ENCODE peak calls at places on chromosomes 16 and 17, in four cellular contexts. D is K562, G is HepG2, I is H1. P is an unnamed sample. For H3K79me2, the result is how much of the 10 kb centered on the place peaks cover.

GRCh38 chr17:35169964-35170363 is 22.3 kb downstream of the UNC45B start:
- DNase-seq in D (no peak), G (no peak), I (no peak), P (no peak)

GRCh38 chr16:8773537-8773936 is 23.9 kb downstream of the TMEM186 start:
- DNase-seq in D (no peak), G (no peak), I (no peak), P (no peak)

GRCh38 chr16:19086322-19087199 is 19.1 kb downstream of the COQ7 start:
- DNase-seq in D (peak), G (peak), I (peak), P (peak)

GRCh38 chr17:5500247-5500803 is 14.0 kb downstream of the MIS12 start:
- DNase-seq in D (no peak), G (no peak), I (no peak), P (no peak)

GRCh38 chr16:77794586-77794985 is 6.2 kb downstream of the VAT1L start:
- DNase-seq in D (no peak), G (no peak), I (no peak), P (no peak)

GRCh38 chr17:42392664-42393415 is 4.6 kb upstream of the STAT3 start:
- DNase-seq in D (no peak), G (no peak), I (no peak), P (no peak)

GRCh38 chr16:23905027-23905426 is 69.2 kb downstream of the PRKCB start:
- DNase-seq in D (no peak), G (no peak), I (no peak), P (no peak)

GRCh38 chr16:84286568-84287220 is 8.0 kb upstream of the WFDC1 start:
- DNase-seq in D (no peak), G (no peak), I (no peak), P (no peak)

GRCh38 chr16:72560617-72561016 is 388.7 kb upstream of the PMFBP1 start:
- DNase-seq in D (no peak), G (peak), I (no peak), P (no peak)

GRCh38 chr17:5587431-5588032 is 3.2 kb upstream of the NLRP1 start:
- DNase-seq in D (peak), G (peak), I (no peak), P (peak)

GRCh38 chr16:10305912-10306311 is 79.9 kb upstream of the ATF7IP2 start:
- DNase-seq in D (no peak), G (no peak), I (no peak), P (no peak)

GRCh38 chr17:60720763-60721531 is 43.3 kb downstream of the BCAS3 start:
- DNase-seq in D (peak), G (peak), I (peak), P (peak)

GRCh38 chr16:66471696-66472393 is 44.8 kb downstream of the BEAN1 start:
- DNase-seq in D (no peak), G (peak), I (no peak), P (no peak)

GRCh38 chr17:64781013-64781392 is 118.9 kb upstream of the SMURF2 start:
- DNase-seq in D (no peak), G (no peak), I (peak), P (no peak)

GRCh38 chr17:13311301-13311700 is 290.4 kb downstream of the HS3ST3A1 start:
- DNase-seq in D (no peak), G (no peak), I (no peak), P (no peak)

GRCh38 chr16:83995756-83996155 is 27.7 kb downstream of the NECAB2 start:
- DNase-seq in D (peak), G (no peak), I (peak), P (peak)

GRCh38 chr17:60573139-60573975 is 26.6 kb upstream of the PPM1D start:
- DNase-seq in D (no peak), G (peak), I (no peak), P (no peak)

GRCh38 chr16:30660424-30661251 is 2.4 kb downstream of the FBRS start:
- DNase-seq in D (no peak), G (no peak), I (no peak), P (no peak)

GRCh38 chr17:6254036-6254435 is 180.9 kb downstream of the AIPL1 start:
- DNase-seq in D (no peak), G (no peak), I (no peak), P (no peak)

GRCh38 chr16:47970291-47970931 is 185.4 kb downstream of the ABCC12 start:
- DNase-seq in D (no peak), G (peak), I (no peak), P (no peak)

GRCh38 chr16:30958164-30959083 is 870 bp downstream of the SETD1A start:
- DNase-seq in D (peak), G (peak), I (peak), P (peak)

GRCh38 chr16:65125322-65125721 is 3.5 kb upstream of the CDH11 start:
- DNase-seq in D (no peak), G (peak), I (no peak), P (no peak)

GRCh38 chr17:43938838-43939182 is 3.5 kb downstream of the PPY start:
- DNase-seq in D (no peak), G (no peak), I (no peak), P (no peak)

GRCh38 chr16:57022445-57022844 is 33.1 kb downstream of the NLRC5 start:
- DNase-seq in D (no peak), G (no peak), I (no peak), P (no peak)

GRCh38 chr17:43732961-43733360 is 25.6 kb downstream of the SOST start:
- DNase-seq in D (no peak), G (no peak), I (no peak), P (no peak)

GRCh38 chr17:82949361-82949760 is 109.5 kb upstream of the ZNF750 start:
- DNase-seq in D (no peak), G (no peak), I (no peak), P (no peak)

GRCh38 chr17:77388384-77389306 is 247.9 kb downstream of the SEC14L1 start:
- DNase-seq in D (no peak), G (peak), I (no peak), P (no peak)

GRCh38 chr16:65285128-65286120 is 163.6 kb upstream of the CDH11 start:
- DNase-seq in D (no peak), G (no peak), I (no peak), P (no peak)

GRCh38 chr16:70418274-70418992 is 20.5 kb downstream of the ST3GAL2 start:
- DNase-seq in D (no peak), G (no peak), I (no peak), P (no peak)

GRCh38 chr17:14057591-14057990 is 11.7 kb upstream of the COX10 start:
- DNase-seq in D (no peak), G (no peak), I (no peak), P (no peak)

GRCh38 chr17:20145567-20145966 is 136.4 kb downstream of the SPECC1 start:
- DNase-seq in D (no peak), G (no peak), I (no peak), P (no peak)

GRCh38 chr16:27759301-27759871 is 209.4 kb downstream of the KATNIP start:
- DNase-seq in D (no peak), G (no peak), I (no peak), P (no peak)

DNA sequence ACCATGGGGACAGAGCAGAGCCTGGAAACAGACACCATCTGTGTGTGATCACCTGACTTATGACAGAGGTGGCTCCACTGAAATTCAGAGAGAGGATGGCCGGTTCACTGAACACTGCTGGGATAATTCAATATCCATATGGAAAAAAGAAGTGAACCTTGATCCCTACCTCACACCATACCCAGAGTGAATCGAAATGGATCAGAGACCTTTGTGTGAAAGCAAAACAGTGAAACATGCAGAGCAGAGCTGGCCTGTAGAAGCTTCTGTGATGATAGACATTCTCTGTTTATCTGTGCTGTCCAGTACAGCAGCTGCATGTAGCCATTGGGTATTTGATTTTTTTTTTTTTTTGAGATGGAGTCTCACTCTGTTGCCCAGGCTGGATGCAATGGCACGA is 20.3 kb downstream of the ADCY7 start:
- DNase-seq in D (no peak), G (no peak), I (no peak), P (no peak)
- H3K79me2 ChIP-seq in D (half or more), G (under half), I (under half), P (under half)

GRCh38 chr16:55495616-55496289 is 13.1 kb upstream of the LPCAT2 start:
- DNase-seq in D (no peak), G (peak), I (no peak), P (no peak)

GRCh38 chr16:55491691-55492090 is 12.7 kb downstream of the MMP2 start:
- DNase-seq in D (no peak), G (no peak), I (no peak), P (no peak)

GRCh38 chr16:55490301-55490700 is 11.3 kb downstream of the MMP2 start:
- DNase-seq in D (no peak), G (no peak), I (no peak), P (no peak)

GRCh38 chr16:55494994-55495421 is 13.9 kb upstream of the LPCAT2 start:
- DNase-seq in D (peak), G (peak), I (no peak), P (no peak)

DNA sequence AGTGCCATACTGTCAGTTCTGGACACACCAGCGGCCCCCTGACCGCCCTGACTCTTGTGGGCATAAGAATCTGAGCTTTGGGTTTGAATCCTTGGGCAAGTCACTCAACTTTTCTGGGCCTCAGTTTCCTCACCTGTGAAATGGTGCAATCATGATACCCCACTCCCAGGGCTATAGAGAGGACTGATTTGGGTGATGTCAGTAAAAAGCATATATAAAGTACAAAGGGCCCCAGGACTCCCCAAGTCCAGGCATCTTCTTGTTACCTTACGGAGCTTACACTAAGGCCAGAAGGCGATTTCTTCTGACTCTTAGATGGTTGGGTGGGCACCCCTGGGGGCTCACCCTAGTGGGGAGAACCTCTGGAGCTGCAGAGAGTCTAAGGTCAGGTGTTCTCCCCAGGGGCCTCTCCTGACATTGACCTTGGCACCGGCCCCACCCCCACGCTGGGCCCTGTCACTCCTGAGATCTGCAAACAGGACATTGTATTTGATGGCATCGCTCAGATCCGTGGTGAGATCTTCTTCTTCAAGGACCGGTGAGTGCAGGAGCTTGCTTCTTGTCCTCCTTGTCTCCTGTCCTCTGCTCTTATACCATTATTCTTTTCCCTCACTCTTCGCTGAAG is 13.9 kb downstream of the MMP2 start:
- DNase-seq in D (no peak), G (no peak), I (peak), P (no peak)
- TF ChIP-seq FOSL1 in D (no peak), G (no peak), I (no peak), P (no peak)

DNA sequence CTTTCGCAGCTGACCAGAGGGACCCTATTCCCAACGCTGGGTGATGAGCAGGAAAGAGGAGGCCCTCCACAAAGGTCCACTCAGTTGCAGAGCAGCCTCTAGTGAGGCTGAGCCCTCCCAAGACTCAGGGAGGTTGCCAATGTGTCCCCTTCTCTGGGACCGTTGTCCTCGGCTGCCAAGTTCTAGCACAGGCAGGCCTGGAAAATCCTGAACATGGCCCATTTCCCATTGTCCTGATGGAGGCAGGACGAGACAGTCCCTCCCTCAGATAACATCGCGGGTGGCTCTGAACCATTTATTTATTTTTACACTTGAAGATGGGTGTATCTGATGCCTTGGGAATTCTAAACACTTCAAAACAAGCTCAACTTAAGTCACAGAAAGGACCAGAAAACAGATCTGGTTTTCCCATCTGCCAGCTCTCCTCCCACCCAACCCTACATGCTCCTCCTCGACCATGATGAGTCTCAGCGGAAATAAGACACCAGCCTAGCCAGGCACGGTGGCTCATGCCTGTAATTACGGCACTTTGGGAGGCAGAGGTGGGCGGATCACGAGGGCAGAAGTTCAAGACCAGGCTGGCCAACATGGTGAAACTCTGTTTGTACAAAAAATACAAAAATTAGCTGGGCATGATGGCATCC is 12.8 kb downstream of the CDIP1 start:
- DNase-seq in D (no peak), G (no peak), I (no peak), P (no peak)
- H3K79me2 ChIP-seq in D (under half), G (half or more), I (under half), P (under half)

GRCh38 chr17:38466346-38467315 is 38.4 kb downstream of the ARHGAP23 start:
- DNase-seq in D (no peak), G (no peak), I (no peak), P (no peak)
- TF ChIP-seq FOSL1 in D (no peak), G (no peak), I (no peak), P (no peak)

GRCh38 chr17:66371561-66371960 is 69.1 kb downstream of the PRKCA start:
- DNase-seq in D (no peak), G (no peak), I (no peak), P (no peak)
- H3K79me2 ChIP-seq in D (under half), G (under half), I (under half), P (under half)

GRCh38 chr17:78803161-78803845 is 21.2 kb upstream of the CYTH1 start:
- DNase-seq in D (no peak), G (no peak), I (no peak), P (no peak)
- TF ChIP-seq FOSL1 in D (no peak), G (no peak), I (no peak), P (no peak)

GRCh38 chr16:54974391-54974790 is 43.7 kb downstream of the IRX5 start:
- DNase-seq in D (no peak), G (no peak), I (no peak), P (no peak)
- H3K79me2 ChIP-seq in D (under half), G (under half), I (under half), P (under half)

DNA sequence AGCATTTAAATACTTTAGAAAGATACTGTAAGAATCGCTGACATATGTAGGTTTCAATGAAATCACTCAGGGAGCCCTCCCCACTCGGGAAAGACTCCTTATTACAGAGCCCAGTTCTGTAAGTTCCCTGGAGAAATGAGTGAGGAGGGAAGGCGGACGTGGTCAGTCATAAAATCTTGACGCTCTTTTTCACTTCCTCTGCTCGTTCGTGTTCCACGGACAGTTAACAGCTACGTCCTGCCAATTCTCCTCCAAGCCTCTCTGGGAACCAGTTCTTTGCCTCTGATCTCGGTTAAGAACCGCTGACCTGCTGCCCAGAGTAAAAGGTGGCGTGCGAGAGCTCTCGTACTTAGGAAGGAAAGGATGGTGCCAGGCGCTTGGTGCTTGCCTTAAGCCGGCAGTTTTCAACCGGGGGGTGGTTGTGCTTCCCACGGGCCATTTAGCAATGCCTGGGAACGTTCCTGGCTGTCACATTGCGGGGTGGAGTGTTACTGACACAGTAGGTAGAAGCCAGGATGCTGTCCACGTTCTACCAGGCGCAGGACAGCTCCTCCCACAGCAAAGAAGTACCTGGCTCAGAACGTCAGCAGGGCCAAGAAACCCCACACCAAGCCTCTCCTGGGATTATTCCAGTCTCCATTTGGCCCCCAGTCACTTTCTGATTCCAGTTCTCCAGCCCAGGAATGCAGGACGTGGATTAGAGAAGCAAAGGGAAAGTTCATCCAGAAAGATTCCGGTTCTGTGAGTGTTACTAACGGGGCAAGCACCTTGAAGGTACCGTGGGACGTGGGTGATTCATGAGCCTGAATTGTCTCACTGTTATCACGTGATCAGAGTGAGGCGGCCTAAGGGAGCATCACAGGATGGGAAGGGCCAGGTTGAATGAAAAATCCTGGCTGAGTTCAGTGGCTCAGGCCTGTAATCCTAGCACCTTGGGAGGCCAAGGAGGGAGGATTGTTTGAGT is 87.7 kb downstream of the MRM3 start:
- DNase-seq in D (no peak), G (no peak), I (no peak), P (peak)
- TF ChIP-seq FOSL1 in D (no peak), G (no peak), I (no peak), P (no peak)

P was measured in HCT116.